ENCODE peak calls at places on chromosomes 11 and 22, in eight cellular contexts. J is CD8-positive, alpha-beta memory T cell; D is psoas muscle; Y is ovary; E is HepG2; I is AG04450; A is vagina; G is GM23338. U is an unnamed sample.

GRCh38 chr11:67262731-67263675 is 3.3 kb upstream of the GRK2 start:
- DNase-seq in J (peak), I (no peak), A (no peak), D (peak), Y (peak), E (peak), G (peak), U (peak)

GRCh38 chr22:17489101-17489500 is 74.2 kb upstream of the SLC25A18 start:
- DNase-seq in Y (no peak), G (no peak), A (no peak), I (no peak), D (no peak), J (no peak), E (no peak), U (no peak)

GRCh38 chr11:64654958-64655541 is 64.0 kb downstream of the SLC22A12 start:
- DNase-seq in J (no peak), A (no peak), Y (no peak), E (no peak), I (no peak), D (no peak), G (no peak), U (no peak)

GRCh38 chr22:17483670-17484372 is 79.5 kb upstream of the SLC25A18 start:
- DNase-seq in I (no peak), E (no peak), A (no peak), J (no peak), G (no peak), D (no peak), Y (no peak), U (no peak)

GRCh38 chr11:70788247-70789022 is 390.1 kb downstream of the CTTN start:
- DNase-seq in A (no peak), D (no peak), E (no peak), I (peak), J (no peak), Y (no peak), G (no peak), U (no peak)

GRCh38 chr11:77086521-77087472 is 15.8 kb upstream of the OMP start:
- DNase-seq in A (no peak), Y (peak), J (no peak), E (peak), D (peak), I (no peak), G (no peak), U (no peak)

GRCh38 chr11:117625237-117625636 is 171.8 kb downstream of the DSCAML1 start:
- DNase-seq in E (no peak), J (no peak), Y (no peak), I (no peak), G (no peak), D (no peak), A (no peak), U (no peak)

GRCh38 chr11:74262725-74263124 is 48.7 kb downstream of the P4HA3 start:
- DNase-seq in G (no peak), E (no peak), D (no peak), A (no peak), J (no peak), I (no peak), Y (no peak), U (no peak)

GRCh38 chr11:48001438-48002021 is 21.2 kb downstream of the PTPRJ start:
- DNase-seq in J (peak), I (peak), E (no peak), A (no peak), D (no peak), G (no peak), Y (no peak), U (no peak)

GRCh38 chr11:87219266-87219665 is 181.5 kb downstream of the TMEM135 start:
- DNase-seq in J (no peak), D (no peak), Y (no peak), G (peak), E (no peak), I (no peak), A (no peak), U (no peak)

GRCh38 chr11:96091476-96091875 is 167.6 kb upstream of the MTMR2 start:
- DNase-seq in J (no peak), E (peak), G (no peak), A (no peak), I (no peak), D (no peak), Y (no peak), U (no peak)

GRCh38 chr22:50738649-50739227 is 734 bp downstream of the ACR start:
- DNase-seq in D (no peak), J (no peak), A (no peak), E (no peak), G (no peak), Y (peak), I (no peak), U (no peak)

GRCh38 chr22:24486501-24486921 is 8.6 kb upstream of the UPB1 start:
- DNase-seq in I (no peak), G (no peak), A (no peak), D (no peak), E (peak), J (no peak), Y (no peak), U (no peak)

GRCh38 chr11:5265832-5266231 is 3.9 kb downstream of the HBE1 start:
- DNase-seq in E (no peak), G (no peak), J (no peak), A (no peak), D (no peak), Y (no peak), I (no peak), U (no peak)

GRCh38 chr11:94245121-94245520 is 59.3 kb upstream of the IZUMO1R start:
- DNase-seq in D (no peak), J (no peak), A (no peak), I (no peak), G (no peak), E (no peak), Y (no peak), U (no peak)

GRCh38 chr22:29110946-29111345 is 38.1 kb downstream of the KREMEN1 start:
- DNase-seq in E (no peak), I (no peak), G (no peak), Y (no peak), J (no peak), D (no peak), A (no peak), U (no peak)

GRCh38 chr11:8038811-8039529 is 42.0 kb upstream of the TUB start:
- DNase-seq in A (peak), Y (no peak), J (no peak), E (no peak), I (no peak), G (no peak), D (no peak), U (peak)

GRCh38 chr11:17772704-17773600 is 38.4 kb downstream of the KCNC1 start:
- DNase-seq in A (no peak), I (no peak), D (no peak), E (no peak), Y (no peak), G (no peak), J (no peak), U (no peak)

DNA sequence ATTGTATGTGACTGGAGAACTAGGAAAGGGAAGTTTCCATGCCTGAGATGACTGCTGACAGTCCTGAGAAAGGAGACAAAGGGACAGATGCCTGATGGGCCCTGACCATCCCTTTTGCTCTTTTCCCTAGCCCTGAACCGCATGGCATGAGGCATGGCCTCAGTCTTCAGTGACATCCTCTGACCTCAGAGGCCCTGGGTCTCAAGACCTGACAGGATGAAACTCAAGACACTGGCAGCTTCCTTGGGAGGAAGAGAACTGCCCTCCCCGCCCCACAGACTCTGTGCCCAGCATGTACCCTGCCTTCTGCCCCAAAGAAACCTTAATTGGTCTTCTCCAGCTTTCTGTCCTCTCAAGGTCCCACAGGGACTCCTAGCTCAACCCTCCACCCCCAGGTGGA is 444.1 kb downstream of the SOX6 start:
- DNase-seq in D (no peak), J (no peak), Y (no peak), A (no peak), E (no peak), G (no peak), I (no peak), U (no peak)
- H3K27ac ChIP-seq in D (peak), J (no peak), Y (no peak), A (no peak), E (no peak), G (no peak), I (no peak), U (no peak)

GRCh38 chr11:75534291-75535038 is 8.7 kb upstream of the GDPD5 start:
- DNase-seq in Y (no peak), E (no peak), G (no peak), D (no peak), J (no peak), A (no peak), I (no peak), U (no peak)
- H3K4me3 ChIP-seq in Y (no peak), E (no peak), G (no peak), D (no peak), J (no peak), A (no peak), I (no peak), U (no peak)

DNA sequence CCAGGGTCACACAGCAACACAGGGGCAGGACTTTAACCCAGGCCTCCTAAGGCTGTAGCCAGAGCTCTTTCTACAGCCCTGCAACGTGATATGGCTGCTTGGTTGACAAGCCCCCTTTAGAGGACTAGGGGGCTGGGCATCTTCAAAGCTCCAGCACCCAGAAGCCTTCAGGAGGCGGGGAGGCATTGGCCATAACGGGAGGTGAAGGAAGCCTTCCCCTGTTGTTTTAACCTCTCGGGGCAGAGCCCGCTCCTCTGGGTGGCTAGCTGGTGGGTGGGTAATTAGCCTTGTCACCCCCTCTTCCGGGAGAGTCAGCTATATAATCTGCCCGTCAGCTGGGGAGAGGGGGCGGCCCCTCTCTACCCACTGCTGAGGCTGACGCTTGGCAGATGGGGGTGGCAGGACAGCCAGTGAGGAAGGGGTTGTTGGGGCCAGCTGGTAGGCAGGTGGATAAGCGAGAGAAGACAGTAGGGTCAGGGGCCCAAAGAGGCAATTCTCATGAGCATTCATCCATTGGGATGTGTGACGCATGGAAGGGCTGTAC is 32.9 kb upstream of the SYT7 start:
- DNase-seq in D (no peak), A (no peak), E (no peak), Y (no peak), J (no peak), G (no peak), I (no peak), U (no peak)
- H3K27ac ChIP-seq in D (no peak), A (no peak), E (no peak), Y (no peak), J (no peak), G (no peak), I (no peak), U (no peak)

GRCh38 chr11:15158351-15159015 is 43.8 kb downstream of the INSC start:
- DNase-seq in D (no peak), A (no peak), G (no peak), J (no peak), Y (no peak), E (no peak), I (peak), U (no peak)

GRCh38 chr11:15159085-15159484 is 44.4 kb downstream of the INSC start:
- DNase-seq in J (no peak), E (no peak), A (no peak), I (no peak), G (peak), D (no peak), Y (no peak), U (no peak)

GRCh38 chr11:15163136-15163535 is 48.4 kb downstream of the INSC start:
- DNase-seq in G (no peak), E (no peak), I (no peak), D (no peak), A (no peak), Y (no peak), J (no peak), U (no peak)

GRCh38 chr11:15157738-15158137 is 43.0 kb downstream of the INSC start:
- DNase-seq in I (no peak), J (no peak), A (no peak), G (no peak), Y (no peak), E (no peak), D (no peak), U (no peak)

DNA sequence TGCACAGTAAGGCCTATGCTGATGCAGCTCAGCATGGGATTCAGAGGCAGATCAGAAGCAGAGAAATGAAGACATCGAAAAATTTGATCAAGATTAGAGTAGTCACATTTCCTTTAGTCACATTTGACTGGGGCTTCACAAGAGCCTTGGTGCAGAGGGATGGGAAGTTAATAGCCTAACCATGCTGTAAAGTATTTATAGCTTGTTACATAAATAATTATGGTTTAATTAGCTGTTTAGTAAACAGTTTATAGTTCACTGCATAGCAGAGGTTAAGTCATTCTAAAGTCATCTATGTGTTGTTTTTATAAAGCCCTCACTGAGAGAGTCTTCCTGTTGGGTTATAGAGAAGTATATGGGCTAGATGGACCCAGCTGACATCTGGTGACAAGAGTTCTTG is 47.0 kb downstream of the INSC start:
- DNase-seq in G (no peak), J (no peak), A (no peak), E (no peak), D (no peak), I (no peak), Y (no peak), U (no peak)
- H3K4me3 ChIP-seq in G (no peak), J (no peak), A (no peak), E (no peak), D (no peak), I (no peak), Y (no peak), U (no peak)

DNA sequence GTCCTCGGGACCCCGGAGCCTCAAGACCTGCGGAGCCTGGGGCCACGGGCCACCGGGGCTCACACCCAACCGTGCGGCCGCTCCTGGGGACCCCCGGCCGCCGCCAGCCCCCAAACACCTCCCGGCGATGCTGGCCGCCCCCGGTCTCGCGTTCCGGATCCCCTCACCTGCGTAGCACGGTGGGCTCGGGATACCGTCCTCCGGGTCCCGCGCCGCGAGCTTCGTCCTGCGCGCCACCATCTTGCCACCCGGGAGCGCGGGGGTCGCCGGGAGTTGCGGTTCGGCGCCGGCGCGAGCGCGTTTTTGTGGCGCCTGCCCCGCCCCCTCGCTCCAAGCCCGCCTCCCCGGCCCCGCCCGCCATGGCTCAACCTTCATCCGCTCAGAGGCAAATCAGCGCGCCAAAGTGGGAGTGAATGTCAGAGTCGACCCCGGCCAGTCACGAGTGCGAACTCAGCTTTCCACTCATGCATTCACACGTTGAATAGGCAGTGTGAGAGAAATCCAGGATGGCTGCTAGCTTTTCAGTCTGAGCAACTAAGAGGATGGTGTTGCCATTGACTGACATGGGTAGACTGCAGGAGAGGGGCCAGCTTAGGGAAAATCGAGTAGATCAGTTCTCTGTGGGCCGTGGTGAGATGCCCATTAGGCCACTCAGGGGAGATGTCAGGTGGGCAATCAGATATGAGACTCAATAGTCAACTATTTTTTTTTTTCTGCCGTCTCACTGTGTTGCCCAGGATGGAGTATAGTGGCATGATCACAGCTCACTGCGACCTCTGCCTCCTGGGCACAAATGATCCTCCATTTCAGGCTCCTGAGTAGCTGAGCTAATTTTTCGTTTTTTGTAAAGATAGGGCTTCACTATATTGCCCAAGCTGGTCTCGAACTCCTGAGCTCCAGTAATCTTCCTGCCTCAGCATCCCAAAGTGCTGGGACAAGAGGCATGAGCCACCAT is 28.3 kb downstream of the SERHL2 start:
- DNase-seq in I (no peak), J (peak), G (peak), Y (peak), E (peak), D (peak), A (no peak), U (peak)
- H3K27ac ChIP-seq in I (no peak), J (peak), G (peak), Y (peak), E (peak), D (peak), A (peak), U (peak)

GRCh38 chr11:113991170-113991569 is 16.3 kb downstream of the HTR3A start:
- DNase-seq in G (peak), A (no peak), J (no peak), Y (peak), D (no peak), I (no peak), E (peak), U (no peak)
- H3K4me3 ChIP-seq in G (no peak), A (no peak), J (no peak), Y (no peak), D (no peak), I (no peak), E (no peak), U (no peak)

GRCh38 chr11:60396790-60397189 is 531 bp downstream of the MS4A14 start:
- DNase-seq in G (no peak), D (no peak), Y (no peak), I (no peak), A (no peak), J (no peak), E (no peak), U (no peak)

GRCh38 chr11:60390389-60390788 is 5.9 kb upstream of the MS4A14 start:
- DNase-seq in A (no peak), I (no peak), G (no peak), Y (no peak), E (no peak), D (no peak), J (no peak), U (no peak)

GRCh38 chr11:60394666-60395343 is 1.5 kb upstream of the MS4A14 start:
- DNase-seq in D (no peak), A (no peak), I (no peak), J (no peak), Y (no peak), G (no peak), E (no peak), U (no peak)

GRCh38 chr11:60396382-60396781 is at the start of gene MS4A14:
- DNase-seq in D (no peak), I (no peak), E (no peak), A (no peak), G (no peak), Y (no peak), J (no peak), U (no peak)
- H3K27ac ChIP-seq in D (no peak), I (no peak), E (no peak), A (no peak), G (no peak), Y (no peak), J (no peak), U (no peak)

GRCh38 chr11:122162095-122162494 is 46.1 kb upstream of the BLID start:
- DNase-seq in I (no peak), G (no peak), J (no peak), E (no peak), D (no peak), Y (no peak), A (no peak), U (no peak)

GRCh38 chr11:122161191-122161590 is 45.2 kb upstream of the BLID start:
- DNase-seq in I (no peak), J (no peak), E (no peak), Y (no peak), D (no peak), A (no peak), G (no peak), U (no peak)

GRCh38 chr11:122157540-122158173 is 41.6 kb upstream of the BLID start:
- DNase-seq in J (no peak), G (no peak), E (no peak), A (no peak), D (no peak), Y (no peak), I (no peak), U (no peak)

GRCh38 chr11:122159173-122159701 is 43.2 kb upstream of the BLID start:
- DNase-seq in A (no peak), G (peak), D (no peak), I (no peak), Y (peak), J (no peak), E (no peak), U (no peak)

DNA sequence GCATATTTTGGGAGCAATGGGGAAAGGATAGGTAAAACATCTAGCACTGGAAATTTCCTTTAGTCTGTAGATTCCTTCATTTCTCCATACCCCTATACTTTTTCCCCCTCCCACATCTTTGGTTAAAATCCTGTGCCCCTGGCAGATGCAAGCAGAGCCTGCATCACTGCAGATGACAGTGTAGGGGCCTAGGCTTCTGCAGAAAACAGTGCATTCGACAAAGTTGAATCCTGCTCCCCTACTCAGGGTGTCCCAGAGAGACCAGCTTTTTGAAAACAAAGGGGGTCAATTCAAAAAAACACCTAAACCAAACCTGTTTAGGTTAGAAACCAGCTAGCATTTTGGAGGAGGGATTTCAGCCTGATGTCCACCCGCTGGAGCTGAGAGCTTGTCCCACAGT is 43.8 kb upstream of the BLID start:
- DNase-seq in I (no peak), D (no peak), A (no peak), J (no peak), Y (no peak), G (no peak), E (no peak), U (no peak)
- H3K4me3 ChIP-seq in I (peak), D (no peak), A (no peak), J (no peak), Y (no peak), G (no peak), E (no peak), U (no peak)

GRCh38 chr11:125374398-125374797 is 121.7 kb downstream of the FEZ1 start:
- DNase-seq in I (no peak), D (no peak), Y (no peak), G (no peak), E (no peak), A (no peak), J (no peak), U (no peak)
- H3K27ac ChIP-seq in I (no peak), D (peak), Y (no peak), G (no peak), E (no peak), A (no peak), J (no peak), U (peak)

GRCh38 chr11:128516467-128516778 is 70.9 kb downstream of the ETS1 start:
- DNase-seq in A (no peak), I (no peak), Y (no peak), D (no peak), G (no peak), J (no peak), E (no peak), U (no peak)
- H3K4me3 ChIP-seq in A (peak), I (peak), Y (no peak), D (peak), G (no peak), J (peak), E (no peak), U (peak)